ENCODE peak calls at places on chromosomes 3 and 15, in six cellular contexts. One of them, this sample, is unnamed. For H3K9me3, the result is how much of the 10 kb centered on the place peaks cover.

GRCh38 chr15:72375501-72375845 is 341 bp downstream of the HEXA start:
- DNase-seq in transverse colon: peak
- DNase-seq in endothelial cell of umbilical vein: no peak
- DNase-seq in K562: no peak
- DNase-seq in esophagus squamous epithelium: peak
- DNase-seq in heart left ventricle: no peak
- DNase-seq in this sample: no peak

GRCh38 chr3:105316307-105316706 is 50.4 kb upstream of the ALCAM start:
- DNase-seq in transverse colon: no peak
- DNase-seq in endothelial cell of umbilical vein: no peak
- DNase-seq in K562: no peak
- DNase-seq in esophagus squamous epithelium: no peak
- DNase-seq in heart left ventricle: no peak
- DNase-seq in this sample: no peak

GRCh38 chr3:10513306-10513705 is 7.9 kb upstream of the ATP2B2 start:
- DNase-seq in transverse colon: no peak
- DNase-seq in endothelial cell of umbilical vein: no peak
- DNase-seq in K562: no peak
- DNase-seq in esophagus squamous epithelium: no peak
- DNase-seq in heart left ventricle: no peak
- DNase-seq in this sample: no peak

GRCh38 chr3:193520738-193521137 is 34.0 kb downstream of the ATP13A4 start:
- DNase-seq in transverse colon: no peak
- DNase-seq in endothelial cell of umbilical vein: no peak
- DNase-seq in K562: no peak
- DNase-seq in esophagus squamous epithelium: no peak
- DNase-seq in heart left ventricle: no peak
- DNase-seq in this sample: no peak

GRCh38 chr3:124639406-124640237 is 90.6 kb upstream of the UMPS start:
- DNase-seq in transverse colon: no peak
- DNase-seq in endothelial cell of umbilical vein: no peak
- DNase-seq in K562: no peak
- DNase-seq in esophagus squamous epithelium: no peak
- DNase-seq in heart left ventricle: no peak
- DNase-seq in this sample: no peak

GRCh38 chr3:25495726-25496125 is 67.7 kb downstream of the RARB start:
- DNase-seq in transverse colon: no peak
- DNase-seq in endothelial cell of umbilical vein: no peak
- DNase-seq in K562: no peak
- DNase-seq in esophagus squamous epithelium: no peak
- DNase-seq in heart left ventricle: no peak
- DNase-seq in this sample: no peak

GRCh38 chr3:48504051-48504946 is at the start of gene SHISA5:
- DNase-seq in transverse colon: peak
- DNase-seq in endothelial cell of umbilical vein: peak
- DNase-seq in K562: peak
- DNase-seq in esophagus squamous epithelium: no peak
- DNase-seq in heart left ventricle: peak
- DNase-seq in this sample: peak

GRCh38 chr15:72203507-72203837 is 5.9 kb upstream of the GRAMD2A start:
- DNase-seq in transverse colon: no peak
- DNase-seq in endothelial cell of umbilical vein: peak
- DNase-seq in K562: no peak
- DNase-seq in esophagus squamous epithelium: no peak
- DNase-seq in heart left ventricle: peak
- DNase-seq in this sample: no peak

GRCh38 chr15:85899927-85900326 is 105.2 kb upstream of the KLHL25 start:
- DNase-seq in transverse colon: no peak
- DNase-seq in endothelial cell of umbilical vein: no peak
- DNase-seq in K562: no peak
- DNase-seq in esophagus squamous epithelium: no peak
- DNase-seq in heart left ventricle: no peak
- DNase-seq in this sample: no peak

GRCh38 chr15:31024979-31025378 is 33.6 kb upstream of the MTMR10 start:
- DNase-seq in transverse colon: no peak
- DNase-seq in endothelial cell of umbilical vein: peak
- DNase-seq in K562: no peak
- DNase-seq in esophagus squamous epithelium: no peak
- DNase-seq in heart left ventricle: no peak
- DNase-seq in this sample: no peak

GRCh38 chr3:155744091-155744625 is 713 bp downstream of the PLCH1 start:
- DNase-seq in transverse colon: peak
- DNase-seq in endothelial cell of umbilical vein: no peak
- DNase-seq in K562: peak
- DNase-seq in esophagus squamous epithelium: no peak
- DNase-seq in heart left ventricle: peak
- DNase-seq in this sample: peak

GRCh38 chr3:173529062-173529711 is 131.6 kb downstream of the NLGN1 start:
- DNase-seq in transverse colon: no peak
- DNase-seq in endothelial cell of umbilical vein: no peak
- DNase-seq in K562: no peak
- DNase-seq in esophagus squamous epithelium: no peak
- DNase-seq in heart left ventricle: no peak
- DNase-seq in this sample: no peak

GRCh38 chr3:183913580-183913920 is 28.9 kb upstream of the PARL start:
- DNase-seq in transverse colon: no peak
- DNase-seq in endothelial cell of umbilical vein: no peak
- DNase-seq in K562: no peak
- DNase-seq in esophagus squamous epithelium: no peak
- DNase-seq in heart left ventricle: no peak
- DNase-seq in this sample: no peak

GRCh38 chr15:34986326-34987181 is 1.5 kb downstream of the ZNF770 start:
- DNase-seq in transverse colon: no peak
- DNase-seq in endothelial cell of umbilical vein: no peak
- DNase-seq in K562: peak
- DNase-seq in esophagus squamous epithelium: no peak
- DNase-seq in heart left ventricle: no peak
- DNase-seq in this sample: no peak

GRCh38 chr15:45441686-45442085 is 63.3 kb upstream of the GATM start:
- DNase-seq in transverse colon: peak
- DNase-seq in endothelial cell of umbilical vein: peak
- DNase-seq in K562: no peak
- DNase-seq in esophagus squamous epithelium: no peak
- DNase-seq in heart left ventricle: peak
- DNase-seq in this sample: no peak

GRCh38 chr3:51718547-51719412 is 11.9 kb downstream of the GRM2 start:
- DNase-seq in transverse colon: peak
- DNase-seq in endothelial cell of umbilical vein: peak
- DNase-seq in K562: peak
- DNase-seq in esophagus squamous epithelium: no peak
- DNase-seq in heart left ventricle: peak
- DNase-seq in this sample: peak

GRCh38 chr3:42600958-42601675 is 631 bp downstream of the NKTR start:
- DNase-seq in transverse colon: peak
- DNase-seq in endothelial cell of umbilical vein: peak
- DNase-seq in K562: no peak
- DNase-seq in esophagus squamous epithelium: no peak
- DNase-seq in heart left ventricle: peak
- DNase-seq in this sample: no peak

GRCh38 chr3:157499342-157499963 is 3.8 kb downstream of the VEPH1 start:
- DNase-seq in transverse colon: peak
- DNase-seq in endothelial cell of umbilical vein: peak
- DNase-seq in K562: no peak
- DNase-seq in esophagus squamous epithelium: no peak
- DNase-seq in heart left ventricle: no peak
- DNase-seq in this sample: peak

GRCh38 chr15:58444658-58445332 is 13.0 kb downstream of the LIPC start:
- DNase-seq in transverse colon: no peak
- DNase-seq in endothelial cell of umbilical vein: peak
- DNase-seq in K562: no peak
- DNase-seq in esophagus squamous epithelium: no peak
- DNase-seq in heart left ventricle: no peak
- DNase-seq in this sample: peak

GRCh38 chr3:171328419-171329082 is 131.7 kb downstream of the TNIK start:
- DNase-seq in transverse colon: peak
- DNase-seq in endothelial cell of umbilical vein: no peak
- DNase-seq in K562: no peak
- DNase-seq in esophagus squamous epithelium: no peak
- DNase-seq in heart left ventricle: no peak
- DNase-seq in this sample: peak

GRCh38 chr15:59371458-59372351 is 966 bp downstream of the MYO1E start:
- DNase-seq in transverse colon: peak
- DNase-seq in endothelial cell of umbilical vein: peak
- DNase-seq in K562: no peak
- DNase-seq in esophagus squamous epithelium: no peak
- DNase-seq in heart left ventricle: peak
- DNase-seq in this sample: peak

GRCh38 chr15:77715051-77715450 is 82.3 kb upstream of the LINGO1 start:
- DNase-seq in transverse colon: no peak
- DNase-seq in endothelial cell of umbilical vein: no peak
- DNase-seq in K562: no peak
- DNase-seq in esophagus squamous epithelium: no peak
- DNase-seq in heart left ventricle: no peak
- DNase-seq in this sample: no peak

GRCh38 chr3:131020122-131020693 is 6.4 kb downstream of the ASTE1 start:
- DNase-seq in transverse colon: no peak
- DNase-seq in endothelial cell of umbilical vein: no peak
- DNase-seq in K562: no peak
- DNase-seq in esophagus squamous epithelium: no peak
- DNase-seq in heart left ventricle: no peak
- DNase-seq in this sample: no peak

GRCh38 chr3:69095636-69096035 is 10.9 kb downstream of the ARL6IP5 start:
- DNase-seq in transverse colon: no peak
- DNase-seq in endothelial cell of umbilical vein: no peak
- DNase-seq in K562: no peak
- DNase-seq in esophagus squamous epithelium: no peak
- DNase-seq in heart left ventricle: no peak
- DNase-seq in this sample: no peak

GRCh38 chr3:122555275-122556071 is 8.6 kb downstream of the PARP9 start:
- DNase-seq in transverse colon: no peak
- DNase-seq in endothelial cell of umbilical vein: no peak
- DNase-seq in K562: no peak
- DNase-seq in esophagus squamous epithelium: no peak
- DNase-seq in heart left ventricle: no peak
- DNase-seq in this sample: no peak

GRCh38 chr3:107271787-107272387 is 105.4 kb upstream of the CCDC54 start:
- DNase-seq in transverse colon: no peak
- DNase-seq in endothelial cell of umbilical vein: peak
- DNase-seq in K562: peak
- DNase-seq in esophagus squamous epithelium: no peak
- DNase-seq in heart left ventricle: no peak
- DNase-seq in this sample: no peak

GRCh38 chr3:158659454-158660237 is 12.8 kb downstream of the LXN start:
- DNase-seq in transverse colon: peak
- DNase-seq in endothelial cell of umbilical vein: peak
- DNase-seq in K562: peak
- DNase-seq in esophagus squamous epithelium: no peak
- DNase-seq in heart left ventricle: peak
- DNase-seq in this sample: peak

DNA sequence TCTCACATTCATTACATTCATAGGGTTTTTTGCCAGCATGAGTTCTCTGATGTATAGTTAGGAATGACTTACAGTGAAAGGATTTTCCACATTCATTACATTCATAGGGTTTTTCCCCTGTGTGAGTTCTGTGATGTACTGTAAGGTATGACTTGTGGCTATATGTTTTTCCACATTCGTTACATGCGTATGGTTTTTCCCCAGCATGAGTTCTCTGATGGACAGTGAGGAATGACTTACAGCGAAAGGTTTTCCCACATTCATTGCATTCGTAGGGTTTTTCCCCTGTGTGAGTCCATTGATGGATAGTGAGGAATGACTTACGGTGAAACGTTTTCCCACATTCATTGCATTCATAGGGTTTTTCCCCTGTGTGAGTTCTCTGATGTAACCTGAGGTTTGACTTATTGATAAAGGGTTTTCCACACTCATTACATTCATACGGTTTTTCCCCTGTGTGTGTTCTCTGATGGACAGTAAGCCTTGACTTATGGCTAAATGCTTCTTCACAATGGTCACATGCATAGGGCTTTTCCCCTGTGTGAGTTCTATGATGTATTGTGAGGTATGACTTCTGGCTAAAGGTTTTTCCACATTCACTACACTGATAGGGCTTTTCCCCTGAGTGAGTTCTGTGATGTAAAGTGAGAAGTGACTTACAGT is 47.4 kb downstream of the ZNF717 start:
- DNase-seq in transverse colon: no peak
- DNase-seq in endothelial cell of umbilical vein: peak
- DNase-seq in K562: no peak
- DNase-seq in esophagus squamous epithelium: no peak
- DNase-seq in heart left ventricle: no peak
- DNase-seq in this sample: no peak
- H3K9me3 ChIP-seq in transverse colon: half or more
- H3K9me3 ChIP-seq in endothelial cell of umbilical vein: under half
- H3K9me3 ChIP-seq in K562: under half
- H3K9me3 ChIP-seq in esophagus squamous epithelium: half or more
- H3K9me3 ChIP-seq in heart left ventricle: half or more
- H3K9me3 ChIP-seq in this sample: half or more

DNA sequence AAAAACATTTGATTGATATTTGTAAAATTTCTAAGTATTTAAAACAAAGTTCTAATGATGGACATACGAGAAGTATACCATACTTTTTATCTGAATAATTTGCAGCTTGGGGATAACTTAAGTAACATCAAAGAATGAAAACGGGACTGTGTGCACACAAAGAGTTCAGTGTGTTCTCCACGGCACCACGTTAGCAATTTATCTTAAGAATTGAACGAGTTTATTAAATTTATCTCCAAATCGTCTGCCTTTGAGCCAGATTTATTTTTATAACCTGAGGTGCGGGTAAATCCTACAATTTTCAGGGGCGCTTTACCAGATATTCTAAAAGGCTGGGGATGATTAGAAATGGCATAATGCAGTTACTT is 3.4 kb downstream of the CHD2 start:
- DNase-seq in transverse colon: no peak
- DNase-seq in endothelial cell of umbilical vein: no peak
- DNase-seq in K562: no peak
- DNase-seq in esophagus squamous epithelium: no peak
- DNase-seq in heart left ventricle: no peak
- DNase-seq in this sample: no peak
- TF ChIP-seq POLR2A in transverse colon: no peak
- TF ChIP-seq POLR2A in endothelial cell of umbilical vein: no peak
- TF ChIP-seq POLR2A in K562: no peak
- TF ChIP-seq POLR2A in esophagus squamous epithelium: no peak
- TF ChIP-seq POLR2A in heart left ventricle: no peak
- TF ChIP-seq POLR2A in this sample: no peak

GRCh38 chr3:50246517-50246954 is 10.5 kb downstream of the GNAI2 start:
- DNase-seq in transverse colon: peak
- DNase-seq in endothelial cell of umbilical vein: peak
- DNase-seq in K562: peak
- DNase-seq in esophagus squamous epithelium: no peak
- DNase-seq in heart left ventricle: peak
- DNase-seq in this sample: peak
- TF ChIP-seq CTCF in transverse colon: peak
- TF ChIP-seq CTCF in endothelial cell of umbilical vein: no peak
- TF ChIP-seq CTCF in K562: no peak
- TF ChIP-seq CTCF in esophagus squamous epithelium: no peak
- TF ChIP-seq CTCF in heart left ventricle: no peak
- TF ChIP-seq CTCF in this sample: peak

GRCh38 chr3:1195922-1196321 is 103.1 kb downstream of the CNTN6 start:
- DNase-seq in transverse colon: no peak
- DNase-seq in endothelial cell of umbilical vein: no peak
- DNase-seq in K562: no peak
- DNase-seq in esophagus squamous epithelium: no peak
- DNase-seq in heart left ventricle: no peak
- DNase-seq in this sample: no peak

GRCh38 chr3:1190576-1190975 is 97.8 kb downstream of the CNTN6 start:
- DNase-seq in transverse colon: no peak
- DNase-seq in endothelial cell of umbilical vein: no peak
- DNase-seq in K562: no peak
- DNase-seq in esophagus squamous epithelium: no peak
- DNase-seq in heart left ventricle: no peak
- DNase-seq in this sample: no peak

GRCh38 chr3:1196997-1197396 is 104.2 kb downstream of the CNTN6 start:
- DNase-seq in transverse colon: no peak
- DNase-seq in endothelial cell of umbilical vein: no peak
- DNase-seq in K562: no peak
- DNase-seq in esophagus squamous epithelium: no peak
- DNase-seq in heart left ventricle: no peak
- DNase-seq in this sample: no peak

GRCh38 chr3:1191061-1191460 is 98.2 kb downstream of the CNTN6 start:
- DNase-seq in transverse colon: no peak
- DNase-seq in endothelial cell of umbilical vein: no peak
- DNase-seq in K562: no peak
- DNase-seq in esophagus squamous epithelium: no peak
- DNase-seq in heart left ventricle: no peak
- DNase-seq in this sample: no peak
- H3K9me3 ChIP-seq in transverse colon: under half
- H3K9me3 ChIP-seq in endothelial cell of umbilical vein: under half
- H3K9me3 ChIP-seq in K562: under half
- H3K9me3 ChIP-seq in esophagus squamous epithelium: under half
- H3K9me3 ChIP-seq in heart left ventricle: under half
- H3K9me3 ChIP-seq in this sample: under half